ENCODE peak calls at places on chromosomes 4 and X, in seven cellular contexts. E is dorsolateral prefrontal cortex, T is tibial artery, I is ascending aorta, O is BE2C, Q is thyroid gland, X is upper lobe of left lung. G is an unnamed sample.
A peak's percentile ranks its signal among the peaks of the same experiment; 100 is the strongest.

GRCh38 chr4:173529505-173530325 is at the start of gene HAND2:
- DNase-seq in E (no peak), T (peak; percentile 69), I (peak; percentile 90), O (peak; percentile 96), Q (no peak), X (peak; percentile 76), G (peak; percentile 74)

GRCh38 chrX:81779701-81780100 is 577.8 kb downstream of the SH3BGRL start:
- DNase-seq in E (no peak), T (no peak), I (no peak), O (no peak), Q (no peak), X (no peak), G (no peak)

GRCh38 chrX:130746709-130747347 is 156.2 kb downstream of the ENOX2 start:
- DNase-seq in E (no peak), T (no peak), I (no peak), O (no peak), Q (no peak), X (no peak), G (no peak)

GRCh38 chr4:170652571-170652970 is 562.8 kb upstream of the AADAT start:
- DNase-seq in E (no peak), T (no peak), I (no peak), O (no peak), Q (no peak), X (no peak), G (no peak)

GRCh38 chrX:53155512-53156206 is 61.7 kb downstream of the KANTR start:
- DNase-seq in E (no peak), T (no peak), I (no peak), O (no peak), Q (no peak), X (no peak), G (no peak)

GRCh38 chrX:8684201-8684600 is 47.7 kb downstream of the ANOS1 start:
- DNase-seq in E (no peak), T (no peak), I (no peak), O (no peak), Q (peak; percentile 5), X (no peak), G (no peak)

GRCh38 chrX:104098151-104098808 is 14.0 kb upstream of the ZCCHC18 start:
- DNase-seq in E (no peak), T (no peak), I (no peak), O (peak; percentile 39), Q (peak; percentile 19), X (no peak), G (no peak)

GRCh38 chrX:119488749-119489148 is 20.5 kb downstream of the SLC25A5 start:
- DNase-seq in E (no peak), T (peak; percentile 38), I (peak; percentile 80), O (peak; percentile 61), Q (peak; percentile 65), X (no peak), G (no peak)

GRCh38 chr4:39664828-39665731 is 26.4 kb upstream of the SMIM14 start:
- DNase-seq in E (no peak), T (no peak), I (no peak), O (no peak), Q (no peak), X (no peak), G (no peak)

GRCh38 chr4:123127218-123127617 is 204.8 kb upstream of the NUDT6 start:
- DNase-seq in E (no peak), T (no peak), I (no peak), O (no peak), Q (no peak), X (no peak), G (no peak)

GRCh38 chrX:40607381-40607780 is 15.8 kb upstream of the MPC1L start:
- DNase-seq in E (no peak), T (no peak), I (no peak), O (no peak), Q (no peak), X (no peak), G (no peak)

GRCh38 chrX:118255921-118256320 is 90.0 kb upstream of the WDR44 start:
- DNase-seq in E (no peak), T (no peak), I (no peak), O (no peak), Q (no peak), X (no peak), G (no peak)

GRCh38 chrX:118231464-118231863 is 114.4 kb upstream of the WDR44 start:
- DNase-seq in E (no peak), T (no peak), I (no peak), O (no peak), Q (no peak), X (no peak), G (no peak)

GRCh38 chr4:183636488-183636887 is 22.5 kb downstream of the RWDD4 start:
- DNase-seq in E (no peak), T (no peak), I (no peak), O (no peak), Q (no peak), X (no peak), G (no peak)

GRCh38 chrX:97252111-97252510 is 368.4 kb downstream of the RPA4 start:
- DNase-seq in E (no peak), T (no peak), I (no peak), O (no peak), Q (no peak), X (no peak), G (no peak)

GRCh38 chr4:164536829-164537228 is 217.1 kb upstream of the SMIM31 start:
- DNase-seq in E (no peak), T (peak; percentile 59), I (peak; percentile 74), O (no peak), Q (no peak), X (no peak), G (no peak)

GRCh38 chrX:46703980-46704379 is 54.9 kb downstream of the SLC9A7 start:
- DNase-seq in E (no peak), T (no peak), I (no peak), O (no peak), Q (no peak), X (no peak), G (no peak)

GRCh38 chr4:165326831-165327210 is 648 bp upstream of the MSMO1 start:
- DNase-seq in E (no peak), T (no peak), I (no peak), O (no peak), Q (peak; percentile 58), X (no peak), G (no peak)

GRCh38 chr4:111678466-111678865 is 466.8 kb upstream of the FAM241A start:
- DNase-seq in E (no peak), T (no peak), I (no peak), O (no peak), Q (no peak), X (no peak), G (no peak)

GRCh38 chr4:175091649-175092048 is 173.5 kb downstream of the ADAM29 start:
- DNase-seq in E (no peak), T (no peak), I (no peak), O (no peak), Q (no peak), X (no peak), G (no peak)

GRCh38 chrX:99800016-99800415 is 610.1 kb downstream of the PCDH19 start:
- DNase-seq in E (no peak), T (no peak), I (no peak), O (no peak), Q (no peak), X (no peak), G (no peak)

GRCh38 chrX:99798951-99799350 is 611.1 kb downstream of the PCDH19 start:
- DNase-seq in E (no peak), T (no peak), I (no peak), O (no peak), Q (no peak), X (no peak), G (no peak)

GRCh38 chrX:99795495-99795894 is 614.6 kb downstream of the PCDH19 start:
- DNase-seq in E (no peak), T (no peak), I (no peak), O (no peak), Q (no peak), X (no peak), G (no peak)
- TF ChIP-seq CTCF in E (no peak), T (no peak), I (no peak), O (peak; percentile 34), Q (no peak), X (no peak), G (peak; percentile 47)

DNA sequence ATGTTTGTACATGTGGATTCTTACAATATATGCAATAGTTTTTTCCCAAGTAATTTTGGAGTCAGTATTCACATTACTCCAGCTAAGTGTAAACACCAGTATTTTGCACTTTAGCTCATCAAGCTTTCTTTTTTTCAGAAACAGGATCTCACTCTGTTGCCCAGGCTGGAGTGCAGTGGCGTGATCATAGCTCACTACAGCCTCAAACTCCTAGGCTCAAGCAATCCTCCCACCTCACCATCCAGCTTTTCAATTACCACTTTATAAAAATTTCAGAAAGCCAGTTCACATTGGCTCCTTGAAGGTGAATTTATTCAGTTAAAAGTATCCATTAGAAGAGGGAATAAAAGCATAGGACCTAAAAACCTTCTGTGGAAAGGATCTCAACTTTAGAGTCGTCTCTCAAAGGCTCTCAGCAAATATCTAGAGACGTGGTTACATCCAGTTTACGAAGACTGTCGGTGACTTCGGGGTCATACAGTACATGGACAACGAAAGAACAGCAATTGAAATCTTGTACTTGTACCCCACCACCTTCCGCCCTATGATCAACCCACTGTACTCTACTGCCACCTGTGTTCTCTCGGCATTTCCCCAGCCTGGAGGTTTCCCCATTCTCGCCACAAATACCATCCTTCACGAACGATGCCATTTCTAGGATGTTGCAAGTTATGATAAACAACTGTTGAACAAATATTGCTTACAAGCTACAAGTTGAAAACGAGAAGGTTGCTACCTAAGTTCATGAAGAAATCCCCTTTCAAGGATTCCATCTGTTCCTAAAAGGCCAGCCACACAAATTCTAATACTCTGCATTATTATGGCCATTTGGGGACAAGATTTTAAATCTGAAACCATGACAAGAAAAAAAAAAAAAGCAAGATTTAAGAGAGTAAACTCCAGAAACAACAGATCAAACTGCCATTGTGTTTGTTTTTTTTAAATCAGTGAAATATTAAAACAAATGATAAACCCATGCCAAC is 1.8 kb downstream of the APBB2 start:
- DNase-seq in E (peak; percentile 53), T (peak; percentile 42), I (peak; percentile 74), O (peak; percentile 56), Q (peak; percentile 61), X (no peak), G (no peak)
- TF ChIP-seq CTCF in E (peak; percentile 56), T (peak; percentile 69), I (peak; percentile 33), O (peak; percentile 78), Q (peak; percentile 77), X (peak; percentile 53), G (peak; percentile 49)

DNA sequence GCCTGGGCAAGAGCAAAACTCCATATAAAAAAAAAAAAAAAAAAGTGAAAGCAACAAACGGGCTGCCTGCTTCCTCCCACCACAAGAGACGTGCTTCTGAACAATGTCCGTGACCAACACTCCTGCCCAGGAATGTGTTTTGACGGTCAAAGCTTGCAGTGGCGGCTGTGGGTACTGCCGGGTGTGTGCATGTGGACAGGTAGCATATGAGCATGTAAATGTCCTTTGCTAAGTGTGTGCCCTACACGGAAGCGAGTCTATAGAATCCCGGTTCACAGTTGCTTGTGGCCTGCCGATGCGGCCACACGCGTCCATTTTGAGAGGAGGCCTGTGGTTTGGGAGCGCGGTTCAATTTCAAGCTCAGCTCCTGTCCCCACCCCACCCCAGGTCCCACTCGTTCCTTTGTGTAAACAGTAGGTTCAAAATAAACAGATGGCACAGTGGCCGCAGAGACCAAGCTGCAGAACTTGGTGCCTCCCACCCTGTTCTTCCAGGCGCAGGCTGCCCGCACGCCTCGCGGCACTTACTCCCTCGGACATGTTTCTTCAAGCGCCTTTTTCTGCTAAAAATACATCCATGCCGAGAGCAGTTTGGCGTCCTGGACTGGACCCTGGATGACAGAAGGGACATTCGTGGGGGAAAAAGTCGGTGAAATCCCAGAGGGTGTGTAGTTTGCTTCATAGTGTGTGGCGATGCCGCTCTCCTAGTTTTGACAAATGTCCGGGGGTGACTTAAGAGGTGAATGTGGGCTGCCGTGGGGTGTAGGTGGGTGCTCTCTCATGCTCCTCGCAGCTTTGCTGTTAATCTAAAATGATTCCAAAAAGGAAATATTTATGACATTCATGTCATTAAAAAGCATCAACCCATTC is 11.5 kb upstream of the NKX1-1 start:
- DNase-seq in E (peak; percentile 32), T (no peak), I (peak; percentile 45), O (no peak), Q (peak; percentile 27), X (no peak), G (peak; percentile 58)
- TF ChIP-seq CTCF in E (no peak), T (no peak), I (no peak), O (no peak), Q (no peak), X (no peak), G (no peak)

GRCh38 chr4:185282968-185283367 is 73.6 kb downstream of the SNX25 start:
- DNase-seq in E (no peak), T (no peak), I (no peak), O (no peak), Q (peak; percentile 59), X (no peak), G (no peak)
- TF ChIP-seq CTCF in E (no peak), T (no peak), I (no peak), O (no peak), Q (no peak), X (no peak), G (no peak)